ENCODE peak calls at places on chromosomes 6 and 20, in seven cellular contexts. L is CD8-positive, alpha-beta T cell; X is lower lobe of right lung; O is psoas muscle; K is CD4-positive, alpha-beta memory T cell; R is uterus; T is heart right ventricle. H is an unnamed sample. For H3K4me1, the result is how much of the 10 kb centered on the place peaks cover.

GRCh38 chr6:1162367-1163275 is 149.3 kb upstream of the FOXQ1 start:
- DNase-seq in L (no peak), R (no peak), T (no peak), X (no peak), O (no peak), K (no peak), H (no peak)

GRCh38 chr6:83908813-83909212 is 49.3 kb downstream of the CYB5R4 start:
- DNase-seq in K (no peak), L (no peak), X (no peak), R (no peak), O (no peak), T (no peak), H (no peak)

GRCh38 chr6:152368761-152369624 is 268.2 kb downstream of the SYNE1 start:
- DNase-seq in L (no peak), X (no peak), K (no peak), R (peak), O (peak), T (peak), H (no peak)

GRCh38 chr6:97189767-97190166 is 93.2 kb downstream of the MMS22L start:
- DNase-seq in X (no peak), L (no peak), K (no peak), O (no peak), T (no peak), R (no peak), H (no peak)

GRCh38 chr6:130303436-130303835 is 62.4 kb upstream of the TMEM200A start:
- DNase-seq in T (no peak), O (no peak), K (no peak), L (no peak), R (no peak), X (no peak), H (no peak)

GRCh38 chr6:15953152-15953880 is 175.6 kb upstream of the MYLIP start:
- DNase-seq in X (no peak), O (no peak), R (no peak), L (no peak), K (no peak), T (peak), H (no peak)

GRCh38 chr6:144936764-144937163 is 651.6 kb downstream of the UTRN start:
- DNase-seq in L (no peak), T (no peak), K (no peak), R (no peak), O (no peak), X (no peak), H (no peak)

GRCh38 chr6:7996538-7997225 is 67.5 kb downstream of the BLOC1S5 start:
- DNase-seq in X (no peak), L (no peak), K (no peak), O (no peak), R (no peak), T (peak), H (no peak)

GRCh38 chr20:33674294-33675126 is at the start of gene NECAB3:
- DNase-seq in X (peak), R (peak), T (peak), O (peak), K (peak), L (peak), H (peak)

GRCh38 chr6:99933129-99933528 is 60.9 kb downstream of the MCHR2 start:
- DNase-seq in T (no peak), R (no peak), X (no peak), K (no peak), L (no peak), O (no peak), H (no peak)

GRCh38 chr6:10386756-10387654 is 27.9 kb downstream of the TFAP2A start:
- DNase-seq in X (no peak), L (no peak), T (no peak), O (no peak), R (no peak), K (no peak), H (no peak)

GRCh38 chr6:128512296-128512695 is 8.1 kb downstream of the PTPRK start:
- DNase-seq in R (no peak), X (no peak), T (no peak), L (no peak), O (no peak), K (no peak), H (no peak)

GRCh38 chr6:73349311-73349710 is 4.8 kb downstream of the DPPA5 start:
- DNase-seq in O (no peak), X (no peak), K (no peak), L (no peak), R (no peak), T (no peak), H (no peak)

GRCh38 chr6:44416103-44416502 is 28.6 kb downstream of the CDC5L start:
- DNase-seq in L (no peak), O (no peak), R (no peak), T (no peak), K (no peak), X (no peak), H (no peak)

GRCh38 chr6:12232339-12232738 is 57.8 kb upstream of the EDN1 start:
- DNase-seq in K (no peak), L (no peak), X (no peak), R (no peak), O (no peak), T (no peak), H (no peak)

GRCh38 chr6:15948930-15949900 is 179.7 kb upstream of the MYLIP start:
- DNase-seq in R (no peak), T (no peak), K (no peak), O (no peak), X (peak), L (no peak), H (no peak)

DNA sequence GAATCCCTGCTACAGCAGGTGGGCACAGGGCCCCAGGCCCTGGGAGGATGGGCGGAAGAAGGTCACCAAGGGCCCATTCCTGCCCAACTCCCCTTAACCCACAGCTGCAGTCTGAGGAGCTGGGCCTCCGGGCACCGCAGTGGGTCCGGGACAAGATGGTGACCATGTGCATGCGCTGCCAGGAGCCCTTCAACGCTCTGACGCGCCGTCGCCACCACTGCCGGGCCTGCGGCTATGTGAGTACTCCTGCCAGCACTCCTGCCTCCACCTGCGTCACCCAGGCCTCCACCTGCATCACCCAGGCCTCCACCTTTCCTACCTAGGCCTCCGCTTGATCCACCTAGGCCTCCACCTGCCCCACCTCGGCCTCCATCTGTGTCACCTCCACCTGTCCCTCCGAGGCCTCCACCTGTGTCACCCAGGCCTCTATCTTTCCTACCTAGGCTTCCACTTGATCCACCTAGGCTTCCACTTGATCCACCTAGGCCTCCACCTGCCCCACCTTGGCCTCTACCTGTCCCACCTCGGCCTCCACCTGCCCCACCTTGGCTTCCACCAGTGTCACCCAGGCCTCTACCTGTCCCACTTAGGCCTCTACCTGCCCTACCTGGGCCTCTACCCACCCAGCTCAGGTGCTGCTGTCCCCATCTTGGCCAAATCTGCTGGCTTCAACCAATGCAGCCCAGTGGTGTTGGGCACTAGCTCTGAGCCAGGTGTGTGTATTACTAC is 16.8 kb downstream of the FGD2 start:
- DNase-seq in X (peak), O (no peak), R (no peak), T (no peak), L (no peak), K (no peak), H (no peak)
- H3K27ac ChIP-seq in X (no peak), O (no peak), R (no peak), T (no peak), L (no peak), K (no peak), H (no peak)

GRCh38 chr20:50191065-50191565 is 485 bp downstream of the CEBPB start:
- DNase-seq in R (no peak), T (peak), X (peak), L (peak), K (peak), O (peak), H (peak)

GRCh38 chr20:50191566-50192363 is 1.1 kb downstream of the CEBPB start:
- DNase-seq in K (peak), L (peak), O (peak), R (peak), T (no peak), X (peak), H (peak)

GRCh38 chr20:50193851-50194830 is 3.5 kb downstream of the CEBPB start:
- DNase-seq in T (no peak), L (no peak), X (peak), K (no peak), O (peak), R (no peak), H (no peak)

GRCh38 chr20:50193169-50193850 is 2.7 kb downstream of the CEBPB start:
- DNase-seq in R (no peak), O (peak), T (no peak), K (no peak), X (no peak), L (no peak), H (no peak)

DNA sequence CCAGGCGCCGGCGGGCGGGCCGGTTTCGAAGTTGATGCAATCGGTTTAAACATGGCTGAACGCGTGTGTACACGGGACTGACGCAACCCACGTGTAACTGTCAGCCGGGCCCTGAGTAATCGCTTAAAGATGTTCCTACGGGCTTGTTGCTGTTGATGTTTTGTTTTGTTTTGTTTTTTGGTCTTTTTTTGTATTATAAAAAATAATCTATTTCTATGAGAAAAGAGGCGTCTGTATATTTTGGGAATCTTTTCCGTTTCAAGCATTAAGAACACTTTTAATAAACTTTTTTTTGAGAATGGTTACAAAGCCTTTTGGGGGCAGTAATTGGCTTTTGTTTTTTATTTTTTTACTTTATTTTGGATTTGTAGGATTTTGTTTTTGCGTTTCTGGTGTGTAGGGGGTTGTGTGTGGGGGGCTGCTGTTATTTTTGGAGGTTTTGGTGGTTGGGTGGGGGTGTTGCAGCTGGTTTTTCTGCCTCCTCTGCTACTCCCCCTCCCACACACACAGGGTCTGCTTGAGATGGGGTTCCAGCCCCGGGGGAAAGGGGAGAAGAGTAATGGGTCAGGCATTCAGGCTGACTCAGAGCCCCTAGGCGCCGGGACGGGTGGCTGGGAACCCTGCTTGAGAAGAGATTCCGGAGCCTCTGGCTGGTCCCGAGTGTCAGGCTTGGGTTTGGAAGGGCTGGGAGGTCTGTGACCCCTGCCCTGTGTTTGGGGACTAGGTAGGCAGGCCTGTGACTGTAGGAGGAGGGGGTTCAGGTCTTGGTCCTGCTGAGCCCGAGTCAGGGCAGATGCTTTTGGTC is 1.9 kb downstream of the CEBPB start:
- DNase-seq in K (peak), L (peak), O (peak), R (peak), T (peak), X (peak), H (peak)
- H3K4me3 ChIP-seq in K (peak), L (peak), O (peak), R (peak), T (peak), X (peak), H (peak)

DNA sequence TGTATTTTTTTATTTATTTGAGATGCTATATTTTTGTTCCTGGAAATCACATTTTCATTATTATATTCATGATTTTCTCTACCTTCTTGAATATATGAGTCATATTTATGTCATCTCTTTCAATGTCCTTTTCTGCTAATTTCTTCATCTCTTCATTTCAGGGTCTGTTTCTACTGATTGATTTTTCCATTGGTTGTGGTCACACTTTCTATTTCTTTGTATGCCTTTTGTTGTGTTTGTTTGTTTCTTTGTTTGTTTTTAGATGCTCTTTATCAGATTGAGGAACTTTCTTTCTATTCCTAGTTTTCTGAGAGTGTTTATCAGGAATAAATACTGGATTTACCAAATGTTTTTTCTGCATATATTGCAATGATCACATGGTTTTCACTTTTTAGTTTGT is 16.9 kb upstream of the MDFI start:
- DNase-seq in R (no peak), L (no peak), O (no peak), X (no peak), T (no peak), K (no peak), H (no peak)
- H3K4me1 ChIP-seq in R (under half), L (under half), O (under half), X (under half), T (under half), K (under half), H (under half)

GRCh38 chr20:5864428-5864827 is 85.9 kb downstream of the TRMT6 start:
- DNase-seq in K (no peak), L (no peak), T (no peak), X (no peak), R (no peak), O (peak), H (no peak)
- H3K27ac ChIP-seq in K (no peak), L (no peak), T (no peak), X (no peak), R (no peak), O (peak), H (no peak)

DNA sequence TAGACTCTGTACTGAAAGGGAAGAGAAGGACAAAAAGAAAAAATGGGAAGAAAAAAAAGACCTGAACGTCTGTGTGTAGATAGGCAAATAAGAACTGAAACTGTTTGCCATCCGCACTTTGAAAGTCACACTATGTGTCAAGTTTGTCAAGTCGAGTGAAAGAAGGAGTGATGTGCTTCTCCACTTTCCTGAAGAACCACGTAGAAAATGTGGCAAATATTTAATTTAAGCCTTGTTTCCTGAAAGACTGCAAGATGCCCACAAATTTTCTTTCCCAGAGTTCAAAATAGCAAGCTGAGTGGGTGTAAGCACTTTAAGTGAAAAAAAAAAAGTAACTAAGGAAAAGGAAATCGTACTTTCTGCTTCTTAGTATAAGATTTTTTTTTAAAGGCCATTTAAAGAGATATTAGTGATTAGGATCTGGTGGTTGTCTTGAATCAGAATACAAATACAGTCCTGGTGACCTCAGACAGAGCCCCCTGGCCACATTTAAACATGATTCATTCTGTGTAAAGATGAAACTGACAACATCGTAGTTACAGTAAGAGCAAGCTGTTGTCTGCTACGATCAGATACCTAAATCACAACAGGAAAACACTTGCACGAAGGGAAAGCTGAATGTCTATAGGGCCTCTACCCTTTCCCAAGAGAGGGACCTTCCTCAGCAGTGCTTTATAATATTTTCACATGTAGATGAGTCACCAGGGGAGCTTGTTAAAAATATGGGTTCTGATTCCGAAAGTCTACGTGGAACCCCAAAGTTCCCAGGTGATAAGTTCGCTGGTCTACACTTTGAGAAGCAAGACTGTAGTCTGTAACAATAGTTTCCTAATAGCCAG is 102.3 kb downstream of the HIVEP2 start:
- DNase-seq in T (no peak), X (no peak), K (peak), R (no peak), O (no peak), L (peak), H (peak)
- H3K4me3 ChIP-seq in T (no peak), X (peak), K (peak), R (no peak), O (peak), L (peak), H (peak)

H was measured in CD8-positive, alpha-beta memory T cell.